ENCODE peak calls at places on chromosomes 3 and 15, in five cellular contexts. E is psoas muscle, N is cardiac muscle cell, K is upper lobe of right lung, X is lower lobe of right lung. Q is an unnamed sample. For H3K27me3, the result is how much of the 10 kb centered on the place peaks cover.

GRCh38 chr3:72791132-72791531 is 57.1 kb downstream of the SHQ1 start:
- DNase-seq in N (peak), K (no peak), E (no peak), X (no peak), Q (no peak)

GRCh38 chr15:84818221-84819131 is 1.3 kb downstream of the ALPK3 start:
- DNase-seq in K (peak), X (no peak), E (peak), N (peak), Q (peak)

GRCh38 chr15:67127334-67127664 is 61.9 kb downstream of the SMAD3 start:
- DNase-seq in K (no peak), E (no peak), N (no peak), X (no peak), Q (no peak)

GRCh38 chr15:25170781-25171110 is 216.0 kb downstream of the SNRPN start:
- DNase-seq in E (no peak), N (no peak), X (peak), K (peak), Q (no peak)

GRCh38 chr3:140341213-140341612 is 336.7 kb upstream of the TRIM42 start:
- DNase-seq in K (no peak), E (no peak), N (no peak), X (no peak), Q (no peak)

GRCh38 chr15:28128036-28128435 is 28.9 kb upstream of the OCA2 start:
- DNase-seq in N (no peak), K (peak), X (peak), E (peak), Q (no peak)

GRCh38 chr3:62480056-62480455 is 106.7 kb upstream of the FEZF2 start:
- DNase-seq in N (no peak), E (no peak), K (no peak), X (no peak), Q (no peak)

GRCh38 chr3:191809326-191809949 is 348.5 kb downstream of the PYDC2 start:
- DNase-seq in X (no peak), N (no peak), E (no peak), K (no peak), Q (no peak)

GRCh38 chr3:122728756-122729514 is 48.3 kb downstream of the PARP14 start:
- DNase-seq in X (no peak), E (no peak), N (no peak), K (no peak), Q (no peak)

GRCh38 chr15:76060098-76060989 is 559 bp downstream of the TMEM266 start:
- DNase-seq in N (no peak), X (no peak), E (no peak), K (no peak), Q (no peak)

GRCh38 chr15:92819312-92820232 is 80.6 kb upstream of the CHD2 start:
- DNase-seq in K (no peak), N (no peak), X (no peak), E (no peak), Q (no peak)

GRCh38 chr3:175346573-175347356 is 487.6 kb downstream of the NAALADL2 start:
- DNase-seq in X (peak), E (peak), N (peak), K (peak), Q (peak)

GRCh38 chr15:63981596-63982320 is 64.5 kb downstream of the DAPK2 start:
- DNase-seq in E (no peak), N (no peak), K (no peak), X (no peak), Q (no peak)

GRCh38 chr3:32384938-32385337 is 6.7 kb upstream of the CMTM7 start:
- DNase-seq in K (no peak), X (no peak), E (no peak), N (peak), Q (peak)

GRCh38 chr3:138378331-138378730 is 30.0 kb downstream of the MRAS start:
- DNase-seq in N (no peak), K (no peak), X (no peak), E (no peak), Q (no peak)

GRCh38 chr3:149198611-149199010 is 23.0 kb downstream of the CP start:
- DNase-seq in X (no peak), K (no peak), E (no peak), N (no peak), Q (no peak)

GRCh38 chr15:31042731-31043130 is 51.3 kb upstream of the MTMR10 start:
- DNase-seq in E (no peak), X (no peak), N (peak), K (no peak), Q (no peak)

GRCh38 chr15:95793226-95793625 is 537.3 kb upstream of the NR2F2 start:
- DNase-seq in X (no peak), N (no peak), E (no peak), K (no peak), Q (no peak)

GRCh38 chr15:92226020-92226612 is 167.6 kb upstream of the ST8SIA2 start:
- DNase-seq in E (no peak), X (no peak), N (peak), K (no peak), Q (no peak)

GRCh38 chr15:64843996-64844395 is 2.3 kb downstream of the PLEKHO2 start:
- DNase-seq in X (no peak), N (no peak), K (no peak), E (no peak), Q (no peak)

GRCh38 chr3:121985841-121986240 is 36.2 kb downstream of the ILDR1 start:
- DNase-seq in N (no peak), X (no peak), K (no peak), E (no peak), Q (no peak)

GRCh38 chr3:54863366-54863765 is 64.5 kb downstream of the LRTM1 start:
- DNase-seq in K (no peak), X (no peak), E (no peak), N (peak), Q (no peak)

GRCh38 chr3:28242519-28242918 is 1.1 kb downstream of the CMC1 start:
- DNase-seq in K (no peak), N (no peak), X (no peak), E (no peak), Q (no peak)

GRCh38 chr15:71348597-71348996 is 233.3 kb downstream of the THSD4 start:
- DNase-seq in E (no peak), K (no peak), X (no peak), N (no peak), Q (no peak)

GRCh38 chr3:47577583-47578118 is 1.0 kb downstream of the CSPG5 start:
- DNase-seq in N (no peak), X (peak), K (peak), E (no peak), Q (no peak)

GRCh38 chr3:151559736-151560135 is 98.9 kb upstream of the IGSF10 start:
- DNase-seq in N (no peak), X (no peak), E (no peak), K (no peak), Q (no peak)

GRCh38 chr3:133939496-133939835 is 43.8 kb upstream of the RAB6B start:
- DNase-seq in N (no peak), E (no peak), X (no peak), K (no peak), Q (no peak)

GRCh38 chr3:188890572-188891270 is 281.1 kb upstream of the TPRG1 start:
- DNase-seq in K (no peak), E (no peak), N (peak), X (no peak), Q (no peak)

GRCh38 chr15:68228143-68228970 is 1.2 kb downstream of the CLN6 start:
- DNase-seq in E (peak), N (peak), K (no peak), X (no peak), Q (no peak)

GRCh38 chr3:51384145-51384729 is 854 bp upstream of the MANF start:
- DNase-seq in N (no peak), K (no peak), E (no peak), X (no peak), Q (peak)

GRCh38 chr15:59424626-59425025 is 13.4 kb upstream of the FAM81A start:
- DNase-seq in X (no peak), K (no peak), N (no peak), E (no peak), Q (no peak)

GRCh38 chr3:193903976-193904375 is 232.0 kb upstream of the HES1 start:
- DNase-seq in K (no peak), X (no peak), E (no peak), N (no peak), Q (no peak)
- H3K27ac ChIP-seq in K (no peak), X (no peak), E (no peak), N (no peak), Q (no peak)

DNA sequence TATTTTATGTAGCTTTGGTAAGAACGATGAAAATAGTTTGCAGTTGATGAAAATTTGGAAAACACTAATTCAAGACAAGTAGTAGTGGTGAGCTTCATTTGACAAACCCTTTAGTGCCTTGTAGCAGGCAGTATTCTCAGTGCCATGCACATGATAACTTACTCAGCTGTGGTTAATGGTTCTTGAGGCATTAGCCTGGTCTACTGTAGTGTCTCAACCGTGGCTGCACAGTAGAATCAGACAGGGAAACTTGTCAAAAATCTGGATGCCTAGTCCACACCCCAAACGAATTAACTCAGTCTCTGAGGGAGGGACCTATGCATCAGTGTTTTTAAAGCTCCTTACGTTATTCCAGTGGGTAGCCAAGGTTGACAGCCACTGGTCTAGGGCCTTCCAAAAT is 45.4 kb downstream of the PSMD6 start:
- DNase-seq in K (no peak), X (no peak), E (no peak), N (peak), Q (no peak)
- H3K4me3 ChIP-seq in K (no peak), X (no peak), E (no peak), N (no peak), Q (no peak)

DNA sequence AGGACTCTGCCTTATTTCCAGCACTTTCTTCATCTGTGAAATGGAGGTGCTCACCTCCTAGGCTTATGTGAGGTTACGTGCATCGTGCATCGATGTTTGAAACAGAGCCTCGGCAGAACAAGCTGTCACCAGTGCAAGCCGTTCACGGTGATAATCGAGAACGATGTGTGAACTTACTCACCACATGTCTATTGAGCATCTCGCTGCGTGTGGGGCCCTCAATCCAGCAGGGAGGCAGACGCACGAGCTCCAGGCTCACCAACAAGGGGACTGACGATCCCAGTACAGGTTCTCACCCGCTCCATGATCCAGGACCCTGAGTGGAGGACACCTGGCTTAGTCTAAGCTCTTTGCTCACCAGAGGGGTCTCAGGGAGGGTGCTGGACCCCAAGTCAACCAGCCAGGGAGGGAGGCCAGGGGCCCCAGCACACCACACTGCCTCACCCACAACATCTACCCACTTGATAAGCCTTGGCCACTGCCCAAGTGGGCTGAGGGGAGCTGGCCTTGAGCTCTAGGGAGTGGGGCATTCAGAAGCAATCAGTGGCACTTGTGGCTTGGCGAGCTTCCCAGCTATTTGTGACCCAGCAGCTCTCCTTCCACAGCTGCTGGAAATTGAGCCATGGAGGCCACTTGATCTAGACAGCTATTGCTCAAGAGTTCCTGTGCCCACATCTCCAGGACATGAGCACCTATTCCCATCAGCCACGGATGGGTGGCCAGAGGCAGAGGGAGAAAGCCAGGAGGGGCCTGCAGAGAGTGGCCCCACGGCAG is 34.4 kb upstream of the SLC6A1 start:
- DNase-seq in E (peak), N (peak), K (peak), X (peak), Q (no peak)
- H3K27me3 ChIP-seq in E (under half), N (under half), K (under half), X (under half), Q (under half)

GRCh38 chr15:42057744-42058646 is 36.4 kb downstream of the PLA2G4D start:
- DNase-seq in N (no peak), E (no peak), K (no peak), X (no peak), Q (no peak)
- H3K27ac ChIP-seq in N (no peak), E (no peak), K (peak), X (peak), Q (no peak)

GRCh38 chr3:49305608-49306007 is 28.6 kb upstream of the C3orf62 start:
- DNase-seq in X (no peak), K (no peak), E (no peak), N (no peak), Q (no peak)
- H3K4me3 ChIP-seq in X (no peak), K (no peak), E (no peak), N (no peak), Q (no peak)